ENCODE peak calls at places on chromosome 1, in five cellular contexts. W is upper lobe of left lung, N is GM06990, G is RWPE1, M is BE2C. C is an unnamed sample.

GRCh38 chr1:185349556-185349955 is 32.5 kb upstream of the IVNS1ABP start:
- DNase-seq in W (no peak), N (no peak), G (no peak), M (no peak), C (no peak)

GRCh38 chr1:36114371-36114770 is 10.7 kb downstream of the COL8A2 start:
- DNase-seq in W (no peak), N (no peak), G (no peak), M (no peak), C (no peak)

GRCh38 chr1:44423706-44424546 is 18.9 kb downstream of the RNF220 start:
- DNase-seq in W (no peak), N (no peak), G (peak; percentile 74), M (no peak), C (peak; percentile 13)

GRCh38 chr1:65068202-65069011 is 79.6 kb upstream of the AK4 start:
- DNase-seq in W (no peak), N (no peak), G (peak; percentile 9), M (no peak), C (peak; percentile 49)

GRCh38 chr1:230186003-230186863 is 119.2 kb downstream of the GALNT2 start:
- DNase-seq in W (no peak), N (no peak), G (peak; percentile 91), M (no peak), C (no peak)

GRCh38 chr1:172144445-172145060 is 275.9 kb upstream of the C1orf105 start:
- DNase-seq in W (no peak), N (no peak), G (no peak), M (peak; percentile 89), C (no peak)

GRCh38 chr1:96510911-96511310 is 210.7 kb upstream of the PTBP2 start:
- DNase-seq in W (no peak), N (no peak), G (no peak), M (no peak), C (no peak)

GRCh38 chr1:33321178-33321577 is 280 bp upstream of the A3GALT2 start:
- DNase-seq in W (no peak), N (no peak), G (peak; percentile 30), M (no peak), C (no peak)

GRCh38 chr1:201530741-201531521 is 8.0 kb upstream of the NAV1 start:
- DNase-seq in W (peak; percentile 78), N (peak; percentile 33), G (peak; percentile 78), M (peak; percentile 85), C (peak; percentile 75)

GRCh38 chr1:167720965-167721616 is 691 bp upstream of the MPZL1 start:
- DNase-seq in W (no peak), N (no peak), G (peak; percentile 60), M (peak; percentile 54), C (no peak)
- TF ChIP-seq CTCF in W (no peak), N (peak; percentile 48), G (peak; percentile 68), M (peak; percentile 68), C (peak; percentile 7)

GRCh38 chr1:42762269-42762668 is 4.6 kb downstream of the P3H1 start:
- DNase-seq in W (no peak), N (no peak), G (no peak), M (no peak), C (no peak)
- TF ChIP-seq CTCF in W (no peak), N (no peak), G (no peak), M (no peak), C (no peak)

DNA sequence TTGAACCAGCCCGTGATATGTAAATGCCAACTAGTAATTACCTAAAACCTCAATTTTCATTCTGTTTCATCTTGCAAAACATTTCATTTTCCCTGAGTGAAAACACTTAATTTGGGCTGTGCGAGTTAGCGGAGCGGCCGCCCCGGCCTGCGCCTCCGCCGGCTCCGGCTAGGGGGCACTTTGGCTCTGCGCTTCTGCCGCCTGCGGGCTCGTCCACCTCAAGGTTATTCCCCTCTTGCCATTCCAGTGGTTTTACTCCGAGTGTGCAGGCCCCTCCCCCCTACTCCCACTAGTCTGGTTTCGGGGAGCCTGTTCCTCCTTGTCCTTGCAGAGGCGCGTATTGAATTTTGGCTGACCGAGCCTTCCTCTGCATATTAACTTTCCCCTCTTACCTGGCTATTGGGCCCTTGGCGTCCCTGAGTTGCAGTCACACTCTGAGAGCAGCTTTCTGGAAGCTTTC is 55.6 kb downstream of the PEX14 start:
- DNase-seq in W (peak; percentile 92), N (no peak), G (no peak), M (peak; percentile 61), C (no peak)
- TF ChIP-seq CTCF in W (peak; percentile 87), N (peak; percentile 47), G (peak; percentile 76), M (peak; percentile 72), C (no peak)

DNA sequence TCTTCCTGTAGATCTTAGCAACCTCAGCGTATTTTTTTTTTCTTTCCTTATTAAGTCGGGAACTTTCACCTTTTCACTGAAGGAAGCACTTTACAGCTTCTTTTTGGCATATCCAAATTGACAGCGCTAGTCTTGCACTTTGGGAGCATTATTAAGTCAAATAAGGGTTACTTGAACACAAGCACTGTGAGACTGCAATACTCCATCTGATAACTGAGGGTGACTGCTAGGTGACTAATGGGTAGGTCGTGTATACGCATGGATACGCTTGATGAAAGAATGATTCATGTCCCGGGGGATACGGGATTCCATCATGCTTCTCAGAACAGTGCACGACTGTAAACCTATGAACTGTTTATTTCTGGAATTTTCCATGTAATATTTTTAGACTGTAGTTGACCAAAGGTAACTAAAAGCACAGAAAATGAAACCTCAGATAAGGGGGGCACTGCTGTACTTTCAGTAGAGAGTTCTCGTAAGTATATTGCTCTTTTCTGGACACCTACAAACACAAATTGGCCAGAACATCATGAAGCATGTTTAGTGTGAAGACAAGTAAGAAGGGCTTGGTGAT is 364.7 kb downstream of the SMYD3 start:
- DNase-seq in W (no peak), N (no peak), G (peak; percentile 78), M (peak; percentile 64), C (no peak)
- TF ChIP-seq CTCF in W (no peak), N (no peak), G (no peak), M (no peak), C (no peak)

DNA sequence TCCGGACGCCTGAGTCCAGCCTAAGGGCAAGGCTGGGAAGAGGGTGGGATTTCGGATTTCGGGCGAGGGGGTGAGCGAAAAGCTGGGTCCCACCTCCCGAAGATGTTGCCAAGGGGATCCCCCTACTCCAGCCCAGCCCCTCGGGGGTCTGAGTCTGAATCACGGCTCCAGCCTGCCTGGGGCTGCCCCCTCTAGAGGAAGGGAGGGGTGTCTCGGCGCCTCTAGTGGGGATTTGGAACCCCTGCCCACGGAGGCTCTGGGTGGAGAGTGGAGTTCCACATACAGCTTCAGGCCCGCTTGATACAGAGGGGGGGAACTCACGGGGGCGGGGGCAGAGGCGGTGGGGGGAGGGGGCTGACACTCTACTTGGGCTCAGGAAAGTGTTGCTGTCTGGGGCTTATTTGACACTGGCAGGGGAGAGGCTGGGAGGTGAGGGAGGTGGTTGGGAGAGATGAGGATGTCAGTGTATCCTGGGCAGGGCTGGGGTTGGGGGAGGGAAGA is 686 bp downstream of the KIRREL1 start:
- DNase-seq in W (no peak), N (no peak), G (no peak), M (no peak), C (peak; percentile 32)
- TF ChIP-seq CTCF in W (peak; percentile 21), N (no peak), G (peak; percentile 11), M (no peak), C (no peak)

GRCh38 chr1:6776895-6777294 is 8.4 kb upstream of the CAMTA1 start:
- DNase-seq in W (no peak), N (no peak), G (no peak), M (no peak), C (no peak)
- TF ChIP-seq CTCF in W (no peak), N (no peak), G (no peak), M (no peak), C (no peak)

GRCh38 chr1:109204484-109204883 is 9.2 kb upstream of the SARS1 start:
- DNase-seq in W (no peak), N (no peak), G (no peak), M (no peak), C (no peak)

GRCh38 chr1:109199710-109200109 is 14.0 kb upstream of the SARS1 start:
- DNase-seq in W (no peak), N (no peak), G (no peak), M (no peak), C (no peak)

GRCh38 chr1:109198043-109198695 is 15.5 kb upstream of the SARS1 start:
- DNase-seq in W (no peak), N (no peak), G (peak; percentile 94), M (peak; percentile 32), C (no peak)

GRCh38 chr1:109198745-109199144 is 15.0 kb upstream of the SARS1 start:
- DNase-seq in W (no peak), N (no peak), G (no peak), M (no peak), C (no peak)

GRCh38 chr1:109201123-109201703 is 12.5 kb upstream of the SARS1 start:
- DNase-seq in W (no peak), N (no peak), G (peak; percentile 89), M (peak; percentile 71), C (peak; percentile 63)
- TF ChIP-seq CTCF in W (peak; percentile 33), N (peak; percentile 68), G (no peak), M (peak; percentile 78), C (peak; percentile 47)

C was measured in GM20000.